ENCODE peak calls at places on chromosome 1, in eight cellular contexts. A, F, S, E, K, L, P and C are unnamed samples.

GRCh38 chr1:46184920-46185658 is 8.8 kb upstream of the P3R3URF start:
- DNase-seq in F (no peak), K (no peak), S (no peak), A (peak), E (no peak), L (no peak), P (no peak), C (no peak)

GRCh38 chr1:227794813-227795183 is 20.7 kb upstream of the PRSS38 start:
- DNase-seq in K (no peak), P (no peak), F (no peak), A (no peak), L (no peak), S (no peak), E (no peak), C (no peak)

GRCh38 chr1:228471762-228472398 is 15.3 kb upstream of the RNF187 start:
- DNase-seq in L (no peak), F (no peak), A (peak), K (peak), P (no peak), E (no peak), S (no peak), C (peak)

GRCh38 chr1:151693057-151693651 is 23.4 kb downstream of the CELF3 start:
- DNase-seq in A (no peak), P (no peak), S (no peak), L (no peak), E (no peak), F (no peak), K (peak), C (no peak)

GRCh38 chr1:205444300-205444930 is 11.4 kb downstream of the BLACAT1 start:
- DNase-seq in K (no peak), P (no peak), F (no peak), S (no peak), A (peak), L (no peak), E (no peak), C (no peak)

GRCh38 chr1:19643113-19643512 is 998 bp upstream of the NBL1 start:
- DNase-seq in P (no peak), L (no peak), E (no peak), S (peak), A (no peak), F (peak), K (peak), C (peak)

GRCh38 chr1:63575340-63575826 is 17.8 kb upstream of the PGM1 start:
- DNase-seq in L (no peak), F (no peak), K (no peak), S (no peak), P (no peak), E (no peak), A (peak), C (no peak)

GRCh38 chr1:209823143-209824041 is 4.4 kb upstream of the UTP25 start:
- DNase-seq in E (no peak), P (no peak), A (peak), L (no peak), S (no peak), K (peak), F (peak), C (no peak)

GRCh38 chr1:231841616-231842344 is 215.2 kb downstream of the DISC1 start:
- DNase-seq in F (no peak), E (no peak), L (no peak), A (no peak), S (no peak), P (no peak), K (peak), C (peak)

GRCh38 chr1:223811634-223812101 is 34.1 kb downstream of the TP53BP2 start:
- DNase-seq in P (no peak), F (no peak), S (no peak), E (no peak), A (no peak), K (no peak), L (no peak), C (no peak)

GRCh38 chr1:87914396-87914795 is 585.7 kb downstream of the LMO4 start:
- DNase-seq in S (no peak), E (no peak), P (no peak), K (no peak), L (no peak), A (no peak), F (no peak), C (no peak)

GRCh38 chr1:201436461-201436860 is 14.9 kb upstream of the TNNI1 start:
- DNase-seq in F (no peak), S (no peak), A (no peak), P (no peak), L (no peak), K (peak), E (no peak), C (no peak)

GRCh38 chr1:110281363-110282290 is 57.5 kb upstream of the RBM15 start:
- DNase-seq in E (no peak), K (no peak), F (no peak), L (no peak), S (no peak), P (no peak), A (no peak), C (no peak)

GRCh38 chr1:40182956-40183710 is 21.9 kb downstream of the RLF start:
- DNase-seq in P (no peak), K (no peak), A (peak), E (no peak), F (no peak), S (no peak), L (peak), C (no peak)

GRCh38 chr1:61084560-61084991 is 2.2 kb downstream of the NFIA start:
- DNase-seq in A (no peak), L (no peak), S (no peak), K (no peak), P (no peak), E (no peak), F (no peak), C (no peak)

GRCh38 chr1:21568809-21569385 is 59.7 kb downstream of the ALPL start:
- DNase-seq in S (no peak), A (no peak), L (no peak), F (no peak), E (no peak), K (no peak), P (no peak), C (no peak)

GRCh38 chr1:52899445-52899894 is 22.1 kb downstream of the ECHDC2 start:
- DNase-seq in P (no peak), F (no peak), A (no peak), K (no peak), L (no peak), E (no peak), S (no peak), C (no peak)

GRCh38 chr1:10975567-10976326 is 36.7 kb upstream of the TARDBP start:
- DNase-seq in E (peak), S (peak), P (peak), A (no peak), F (peak), K (peak), L (no peak), C (peak)

GRCh38 chr1:99685516-99686180 is 39.7 kb downstream of the PALMD start:
- DNase-seq in E (peak), P (peak), F (peak), K (peak), L (peak), S (peak), A (peak), C (peak)

GRCh38 chr1:218996362-218996761 is 177.3 kb upstream of the LYPLAL1 start:
- DNase-seq in F (no peak), A (no peak), E (no peak), P (no peak), L (no peak), S (no peak), K (no peak), C (no peak)

GRCh38 chr1:55127827-55128343 is 87.3 kb downstream of the USP24 start:
- DNase-seq in F (no peak), P (no peak), L (no peak), E (no peak), S (no peak), A (no peak), K (no peak), C (no peak)

GRCh38 chr1:190754769-190755168 is 277.1 kb upstream of the BRINP3 start:
- DNase-seq in F (no peak), P (no peak), L (no peak), A (no peak), K (peak), S (no peak), E (no peak), C (no peak)

GRCh38 chr1:116911166-116911553 is 1.4 kb downstream of the PTGFRN start:
- DNase-seq in L (no peak), A (peak), E (peak), P (no peak), F (no peak), S (no peak), K (no peak), C (no peak)

GRCh38 chr1:74733616-74734484 is 898 bp downstream of the TYW3 start:
- DNase-seq in A (peak), P (no peak), E (no peak), S (peak), K (peak), L (peak), F (peak), C (peak)

GRCh38 chr1:111596499-111596898 is 23.1 kb upstream of the RAP1A start:
- DNase-seq in K (no peak), F (no peak), P (no peak), A (no peak), L (peak), E (no peak), S (peak), C (no peak)

GRCh38 chr1:116208136-116208535 is 96.9 kb downstream of the MAB21L3 start:
- DNase-seq in P (no peak), K (no peak), E (no peak), S (no peak), A (no peak), F (no peak), L (no peak), C (no peak)

GRCh38 chr1:220367833-220368232 is 95.6 kb upstream of the RAB3GAP2 start:
- DNase-seq in S (no peak), K (no peak), E (no peak), F (no peak), P (no peak), L (no peak), A (no peak), C (no peak)

GRCh38 chr1:246497331-246497915 is 9.7 kb downstream of the SMYD3 start:
- DNase-seq in P (no peak), S (no peak), F (peak), A (peak), E (no peak), L (no peak), K (peak), C (no peak)

GRCh38 chr1:238187575-238187949 is 296.8 kb upstream of the ZP4 start:
- DNase-seq in E (no peak), L (no peak), F (no peak), A (no peak), S (no peak), P (no peak), K (no peak), C (no peak)

GRCh38 chr1:15186073-15186845 is 32.7 kb downstream of the TMEM51 start:
- DNase-seq in E (no peak), K (no peak), A (no peak), L (no peak), P (no peak), S (no peak), F (no peak), C (no peak)

GRCh38 chr1:239212841-239213240 is 173.5 kb upstream of the CHRM3 start:
- DNase-seq in F (no peak), A (no peak), P (no peak), K (no peak), L (no peak), E (no peak), S (no peak), C (no peak)
- TF ChIP-seq POLR2A in F (no peak), A (no peak), P (no peak), K (no peak), L (no peak), E (no peak), S (no peak), C (no peak)

GRCh38 chr1:207021139-207021861 is 11.3 kb downstream of the C1orf116 start:
- DNase-seq in L (no peak), E (no peak), A (peak), K (no peak), F (no peak), P (no peak), S (no peak), C (no peak)
- TF ChIP-seq POLR2A in L (no peak), E (no peak), A (no peak), K (no peak), F (no peak), P (no peak), S (no peak), C (no peak)

DNA sequence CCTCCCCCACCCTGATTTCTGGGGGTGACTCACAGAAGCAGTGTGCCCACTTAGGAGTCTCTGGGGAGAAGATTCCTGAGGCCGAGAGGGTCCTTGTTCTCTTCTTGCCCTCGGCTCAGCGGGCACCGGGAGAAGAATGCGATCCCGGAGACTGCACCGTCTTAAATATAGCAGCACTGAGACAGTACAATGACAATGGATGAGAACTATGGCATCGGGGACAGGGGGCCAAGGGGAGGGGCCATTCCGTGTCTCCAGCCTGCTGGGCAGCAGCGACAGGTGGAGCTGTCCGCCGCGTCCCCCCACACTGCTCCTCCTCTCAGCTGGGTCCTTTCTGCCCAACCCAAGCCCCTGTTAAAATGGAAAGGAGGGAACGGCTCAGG is at the start of gene MYOM3:
- DNase-seq in K (no peak), A (no peak), P (no peak), E (no peak), S (no peak), F (no peak), L (no peak), C (no peak)
- TF ChIP-seq POLR2A in K (no peak), A (no peak), P (no peak), E (no peak), S (no peak), F (no peak), L (no peak), C (no peak)

GRCh38 chr1:179588425-179589024 is 3.1 kb upstream of the TDRD5 start:
- DNase-seq in F (no peak), A (no peak), E (no peak), L (no peak), K (no peak), P (no peak), S (no peak), C (no peak)

GRCh38 chr1:179587336-179587735 is 4.3 kb upstream of the TDRD5 start:
- DNase-seq in P (no peak), E (no peak), A (no peak), L (no peak), S (no peak), K (no peak), F (no peak), C (no peak)

GRCh38 chr1:179589524-179589923 is 2.1 kb upstream of the TDRD5 start:
- DNase-seq in A (no peak), F (no peak), E (no peak), L (no peak), S (no peak), P (no peak), K (no peak), C (no peak)

GRCh38 chr1:179583869-179584268 is 7.8 kb upstream of the TDRD5 start:
- DNase-seq in S (no peak), E (no peak), A (no peak), L (no peak), K (no peak), P (no peak), F (no peak), C (no peak)

DNA sequence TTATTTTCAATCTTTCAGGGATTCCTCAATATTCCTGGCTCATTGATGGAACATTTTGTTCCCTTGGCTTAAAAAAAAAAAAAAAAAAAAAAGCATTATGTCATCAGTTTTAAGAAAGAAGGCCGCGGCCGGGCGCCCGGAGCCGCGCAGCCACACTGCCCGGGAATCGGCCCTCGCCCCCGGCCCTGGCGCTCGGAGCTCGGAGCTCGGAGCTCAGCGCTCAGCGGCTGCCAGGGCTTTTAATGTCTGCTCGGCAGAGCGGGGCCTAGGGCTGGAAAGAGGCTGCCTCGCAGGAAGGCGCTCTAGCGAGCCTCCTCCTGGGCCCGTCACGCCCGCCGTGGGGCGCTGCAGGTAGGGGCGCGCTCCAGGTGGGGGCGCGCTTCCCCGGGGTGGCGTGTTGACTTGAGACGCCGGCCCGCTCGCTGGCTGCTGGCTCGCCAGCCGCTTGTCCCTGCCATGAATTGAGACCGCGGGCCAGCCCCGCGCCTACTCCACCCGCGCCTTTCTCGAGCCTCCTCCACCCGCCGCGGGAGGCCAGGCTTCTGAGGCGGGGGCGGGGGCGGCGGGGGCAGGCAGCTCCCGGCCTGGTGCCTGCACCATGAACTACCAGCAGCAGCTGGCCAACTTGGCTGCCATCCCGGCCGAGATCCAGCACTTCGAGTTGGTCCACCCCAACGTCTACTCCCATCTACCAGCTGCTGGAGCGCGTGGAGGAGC is 5.4 kb upstream of the TDRD5 start:
- DNase-seq in L (no peak), P (peak), K (peak), A (peak), E (peak), S (peak), F (peak), C (no peak)
- TF ChIP-seq POLR2A in L (no peak), P (no peak), K (no peak), A (no peak), E (no peak), S (peak), F (no peak), C (no peak)